ENCODE peak calls at places on chromosome 11, in four cellular contexts. One of them, this sample, is unnamed.

GRCh38 chr11:62108017-62108750 is 15.6 kb upstream of the INCENP start:
- DNase-seq in GM12878: peak
- DNase-seq in K562: peak
- DNase-seq in HL-60: peak
- DNase-seq in this sample: no peak

GRCh38 chr11:73389902-73390301 is 13.7 kb downstream of the RELT start:
- DNase-seq in K562: no peak
- DNase-seq in HL-60: no peak
- DNase-seq in GM12878: no peak
- DNase-seq in this sample: no peak

GRCh38 chr11:47433991-47434786 is 8.0 kb upstream of the PSMC3 start:
- DNase-seq in K562: no peak
- DNase-seq in GM12878: no peak
- DNase-seq in HL-60: no peak
- DNase-seq in this sample: no peak

GRCh38 chr11:32888805-32889204 is 3.8 kb upstream of the QSER1 start:
- DNase-seq in K562: no peak
- DNase-seq in GM12878: no peak
- DNase-seq in HL-60: no peak
- DNase-seq in this sample: no peak

GRCh38 chr11:120235024-120235628 is 4.8 kb upstream of the POU2F3 start:
- DNase-seq in K562: peak
- DNase-seq in GM12878: no peak
- DNase-seq in HL-60: peak
- DNase-seq in this sample: peak

GRCh38 chr11:124748481-124749338 is 3.3 kb downstream of the VSIG2 start:
- DNase-seq in HL-60: no peak
- DNase-seq in GM12878: no peak
- DNase-seq in K562: no peak
- DNase-seq in this sample: no peak

GRCh38 chr11:65355776-65356393 is 1.3 kb downstream of the TIGD3 start:
- DNase-seq in GM12878: no peak
- DNase-seq in K562: no peak
- DNase-seq in HL-60: no peak
- DNase-seq in this sample: no peak

GRCh38 chr11:113957016-113957415 is 17.9 kb upstream of the HTR3A start:
- DNase-seq in K562: no peak
- DNase-seq in GM12878: no peak
- DNase-seq in HL-60: no peak
- DNase-seq in this sample: no peak

GRCh38 chr11:32034149-32034548 is 56.7 kb upstream of the RCN1 start:
- DNase-seq in GM12878: no peak
- DNase-seq in HL-60: no peak
- DNase-seq in K562: no peak
- DNase-seq in this sample: no peak

GRCh38 chr11:119538748-119539147 is 115.8 kb upstream of the THY1 start:
- DNase-seq in HL-60: peak
- DNase-seq in GM12878: no peak
- DNase-seq in K562: no peak
- DNase-seq in this sample: no peak

GRCh38 chr11:101090679-101091270 is 38.8 kb downstream of the PGR start:
- DNase-seq in HL-60: no peak
- DNase-seq in GM12878: no peak
- DNase-seq in K562: no peak
- DNase-seq in this sample: no peak

GRCh38 chr11:109123811-109124787 is 297.9 kb upstream of the C11orf87 start:
- DNase-seq in K562: no peak
- DNase-seq in GM12878: no peak
- DNase-seq in HL-60: no peak
- DNase-seq in this sample: no peak

GRCh38 chr11:86197448-86197847 is 47.1 kb upstream of the EED start:
- DNase-seq in GM12878: no peak
- DNase-seq in HL-60: no peak
- DNase-seq in K562: peak
- DNase-seq in this sample: no peak

GRCh38 chr11:47867821-47868220 is 19.7 kb upstream of the NUP160 start:
- DNase-seq in GM12878: no peak
- DNase-seq in K562: no peak
- DNase-seq in HL-60: no peak
- DNase-seq in this sample: no peak

GRCh38 chr11:31813242-31813960 is 2.3 kb upstream of the PAX6 start:
- DNase-seq in K562: no peak
- DNase-seq in HL-60: no peak
- DNase-seq in GM12878: no peak
- DNase-seq in this sample: no peak

GRCh38 chr11:64564419-64564818 is 26.6 kb upstream of the SLC22A12 start:
- DNase-seq in HL-60: no peak
- DNase-seq in GM12878: no peak
- DNase-seq in K562: no peak
- DNase-seq in this sample: no peak

GRCh38 chr11:3243880-3244279 is 11.7 kb upstream of the MRGPRE start:
- DNase-seq in GM12878: no peak
- DNase-seq in HL-60: no peak
- DNase-seq in K562: no peak
- DNase-seq in this sample: no peak

GRCh38 chr11:69388661-69389060 is 92.8 kb upstream of the LINC01488 start:
- DNase-seq in HL-60: no peak
- DNase-seq in GM12878: no peak
- DNase-seq in K562: no peak
- DNase-seq in this sample: no peak

GRCh38 chr11:122647728-122648127 is 7.8 kb upstream of the UBASH3B start:
- DNase-seq in GM12878: no peak
- DNase-seq in K562: no peak
- DNase-seq in HL-60: no peak
- DNase-seq in this sample: no peak

GRCh38 chr11:1504581-1505290 is 18.2 kb upstream of the MOB2 start:
- DNase-seq in GM12878: no peak
- DNase-seq in HL-60: no peak
- DNase-seq in K562: no peak
- DNase-seq in this sample: no peak

GRCh38 chr11:59776210-59777066 is 21.3 kb downstream of the STX3 start:
- DNase-seq in K562: peak
- DNase-seq in GM12878: no peak
- DNase-seq in HL-60: no peak
- DNase-seq in this sample: no peak

GRCh38 chr11:16788141-16789060 is 50.0 kb downstream of the C11orf58 start:
- DNase-seq in K562: peak
- DNase-seq in HL-60: peak
- DNase-seq in GM12878: no peak
- DNase-seq in this sample: peak

GRCh38 chr11:45847908-45848316 is 637 bp downstream of the CRY2 start:
- DNase-seq in HL-60: peak
- DNase-seq in K562: peak
- DNase-seq in GM12878: no peak
- DNase-seq in this sample: no peak

GRCh38 chr11:61516675-61517516 is 8.3 kb downstream of the LRRC10B start:
- DNase-seq in K562: peak
- DNase-seq in GM12878: no peak
- DNase-seq in HL-60: no peak
- DNase-seq in this sample: peak

GRCh38 chr11:117144477-117145392 is 648 bp downstream of the PAFAH1B2 start:
- DNase-seq in GM12878: no peak
- DNase-seq in HL-60: peak
- DNase-seq in K562: peak
- DNase-seq in this sample: peak

GRCh38 chr11:117305145-117305544 is 10.9 kb downstream of the BACE1 start:
- DNase-seq in GM12878: no peak
- DNase-seq in HL-60: no peak
- DNase-seq in K562: no peak
- DNase-seq in this sample: no peak

GRCh38 chr11:72641900-72642814 is 32.1 kb downstream of the PDE2A start:
- DNase-seq in K562: peak
- DNase-seq in HL-60: no peak
- DNase-seq in GM12878: no peak
- DNase-seq in this sample: peak

GRCh38 chr11:41533761-41534160 is 74.3 kb upstream of the LRRC4C start:
- DNase-seq in K562: no peak
- DNase-seq in HL-60: no peak
- DNase-seq in GM12878: no peak
- DNase-seq in this sample: no peak

GRCh38 chr11:16293204-16293681 is 63.1 kb downstream of the SOX6 start:
- DNase-seq in HL-60: no peak
- DNase-seq in GM12878: no peak
- DNase-seq in K562: peak
- DNase-seq in this sample: no peak

GRCh38 chr11:44243633-44244343 is 66.2 kb downstream of the ALX4 start:
- DNase-seq in K562: peak
- DNase-seq in GM12878: no peak
- DNase-seq in HL-60: no peak
- DNase-seq in this sample: no peak

GRCh38 chr11:104968365-104968855 is at the start of gene CASP4:
- DNase-seq in GM12878: peak
- DNase-seq in HL-60: peak
- DNase-seq in K562: no peak
- DNase-seq in this sample: no peak

GRCh38 chr11:130738618-130739017 is 177.7 kb downstream of the SNX19 start:
- DNase-seq in HL-60: no peak
- DNase-seq in GM12878: no peak
- DNase-seq in K562: no peak
- DNase-seq in this sample: no peak
- TF ChIP-seq SPI1 in HL-60: no peak
- TF ChIP-seq SPI1 in GM12878: no peak
- TF ChIP-seq SPI1 in K562: no peak
- TF ChIP-seq SPI1 in this sample: no peak

DNA sequence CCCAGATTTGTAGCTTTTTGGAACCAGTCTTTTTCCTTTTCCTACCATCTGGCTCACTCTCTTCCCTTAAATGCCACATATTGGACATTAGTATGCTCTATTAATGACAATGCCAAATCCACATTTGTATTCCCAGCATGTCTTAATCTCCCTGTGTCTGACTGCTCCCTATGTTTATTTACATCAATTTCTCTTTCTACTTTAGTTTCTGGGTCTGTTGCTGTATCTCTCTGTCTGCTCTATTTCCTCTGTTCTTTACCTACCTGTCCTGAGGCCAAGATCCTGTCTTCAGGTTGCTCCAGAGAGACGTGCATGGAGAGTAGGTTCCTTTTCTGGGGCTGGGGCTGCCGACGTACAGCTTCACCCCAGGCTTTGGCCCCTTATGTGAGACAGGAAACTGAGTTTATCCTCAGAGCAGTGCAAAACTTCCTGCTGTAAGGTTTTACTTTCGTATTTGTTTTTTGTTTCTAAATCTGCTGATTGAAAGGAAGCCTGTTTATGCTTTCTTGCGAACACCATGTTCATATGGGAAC is 25.6 kb downstream of the OR2AG2 start:
- DNase-seq in GM12878: peak
- DNase-seq in K562: no peak
- DNase-seq in HL-60: peak
- DNase-seq in this sample: no peak
- TF ChIP-seq SPI1 in GM12878: no peak
- TF ChIP-seq SPI1 in K562: no peak
- TF ChIP-seq SPI1 in HL-60: no peak
- TF ChIP-seq SPI1 in this sample: no peak

GRCh38 chr11:17968206-17968605 is 44.6 kb downstream of the SERGEF start:
- DNase-seq in K562: no peak
- DNase-seq in HL-60: no peak
- DNase-seq in GM12878: no peak
- DNase-seq in this sample: no peak

GRCh38 chr11:17967661-17968060 is 45.2 kb downstream of the SERGEF start:
- DNase-seq in HL-60: no peak
- DNase-seq in GM12878: no peak
- DNase-seq in K562: no peak
- DNase-seq in this sample: no peak

GRCh38 chr11:17974246-17974645 is 38.6 kb downstream of the SERGEF start:
- DNase-seq in K562: no peak
- DNase-seq in GM12878: no peak
- DNase-seq in HL-60: no peak
- DNase-seq in this sample: no peak

GRCh38 chr11:17976651-17977050 is 36.2 kb downstream of the SERGEF start:
- DNase-seq in GM12878: no peak
- DNase-seq in HL-60: no peak
- DNase-seq in K562: no peak
- DNase-seq in this sample: no peak

GRCh38 chr11:17972987-17973386 is 39.9 kb downstream of the SERGEF start:
- DNase-seq in K562: peak
- DNase-seq in HL-60: peak
- DNase-seq in GM12878: no peak
- DNase-seq in this sample: no peak
- TF ChIP-seq SPI1 in K562: no peak
- TF ChIP-seq SPI1 in HL-60: no peak
- TF ChIP-seq SPI1 in GM12878: no peak
- TF ChIP-seq SPI1 in this sample: no peak

DNA sequence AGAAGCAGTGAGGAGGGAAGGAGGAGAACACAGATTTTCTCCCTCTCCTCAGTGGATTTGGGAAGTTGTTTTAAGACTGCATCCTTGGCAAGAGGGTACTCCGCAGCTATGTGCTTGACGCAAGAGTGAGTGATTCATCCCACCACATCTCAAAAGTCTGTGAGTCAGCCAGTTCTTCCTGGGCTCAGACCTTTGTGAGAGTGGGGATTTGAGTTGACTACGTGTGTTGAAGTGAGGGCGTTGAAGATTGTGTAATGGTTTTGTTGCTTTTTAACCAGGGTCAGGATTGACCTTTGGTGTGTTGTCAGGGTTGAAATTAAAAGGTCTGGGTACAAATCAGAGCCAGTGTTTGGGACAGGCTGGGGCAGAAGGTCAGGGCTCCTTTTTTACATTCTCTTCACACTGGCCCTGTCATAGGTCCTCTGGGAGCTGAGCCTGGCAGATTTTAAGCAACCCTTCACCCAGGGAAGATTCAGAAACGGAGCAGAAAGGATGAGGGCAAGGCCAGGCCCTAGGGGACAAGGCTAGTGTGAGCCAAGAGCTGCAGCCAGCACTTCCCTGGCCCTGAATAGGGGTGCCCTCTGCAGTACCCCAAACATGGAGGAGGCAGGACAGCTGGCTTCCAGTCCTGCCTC is 4.2 kb upstream of the C11orf86 start:
- DNase-seq in K562: peak
- DNase-seq in GM12878: no peak
- DNase-seq in HL-60: peak
- DNase-seq in this sample: no peak
- TF ChIP-seq SPI1 in K562: no peak
- TF ChIP-seq SPI1 in GM12878: no peak
- TF ChIP-seq SPI1 in HL-60: no peak
- TF ChIP-seq SPI1 in this sample: no peak

This sample was measured in GM12891.